ENCODE peak calls at places on chromosomes 13 and 19, in six cellular contexts. O is effector memory CD4-positive, alpha-beta T cell; U is cardiac muscle cell; G is T-helper 9 cell; X is activated naive CD8-positive, alpha-beta T cell treated with anti-CD3 and anti-CD28 coated beads for 36 hours; F is NCI-H2029. M is an unnamed sample.

GRCh38 chr19:12666305-12667048 is at the start of the genes MAN2B1 and WDR83:
- DNase-seq in G (peak; percentile 78), U (peak; percentile 71), F (peak; percentile 43), X (peak; percentile 89), O (peak; percentile 73), M (peak; percentile 83)

GRCh38 chr19:11165486-11166030 is 10.0 kb upstream of the SPC24 start:
- DNase-seq in O (no peak), G (no peak), F (no peak), X (no peak), U (peak; percentile 46), M (no peak)

GRCh38 chr13:45231722-45232121 is 30.9 kb upstream of the KCTD4 start:
- DNase-seq in G (no peak), X (no peak), U (peak; percentile 56), F (no peak), O (no peak), M (no peak)

GRCh38 chr13:73730014-73730413 is 404.2 kb downstream of the KLF12 start:
- DNase-seq in X (no peak), F (no peak), O (no peak), U (no peak), G (no peak), M (no peak)

GRCh38 chr13:90336507-90336906 is 1011.0 kb upstream of the MIR17HG start:
- DNase-seq in U (no peak), X (no peak), O (no peak), F (no peak), G (no peak), M (no peak)

GRCh38 chr19:1904385-1905070 is 671 bp upstream of the ADAT3 start:
- DNase-seq in F (peak; percentile 46), X (no peak), G (no peak), U (peak; percentile 36), O (no peak), M (peak; percentile 51)

GRCh38 chr19:16446108-16447014 is 25.4 kb downstream of the EPS15L1 start:
- DNase-seq in U (no peak), X (no peak), O (no peak), G (no peak), F (no peak), M (peak; percentile 42)

GRCh38 chr13:39600766-39601165 is 2.2 kb downstream of the LHFPL6 start:
- DNase-seq in X (no peak), O (no peak), F (no peak), G (no peak), U (peak; percentile 27), M (no peak)

GRCh38 chr19:45812297-45812696 is 2.8 kb downstream of the RSPH6A start:
- DNase-seq in U (no peak), O (no peak), X (no peak), F (no peak), G (no peak), M (no peak)

GRCh38 chr13:114161644-114162532 is 17.2 kb upstream of the CFAP97D2 start:
- DNase-seq in U (peak; percentile 82), G (no peak), F (peak; percentile 34), O (no peak), X (no peak), M (no peak)

GRCh38 chr13:35866801-35867200 is 264.4 kb downstream of the DCLK1 start:
- DNase-seq in X (no peak), F (no peak), U (peak; percentile 34), O (no peak), G (no peak), M (no peak)

GRCh38 chr19:16896913-16897571 is 8.2 kb downstream of the F2RL3 start:
- DNase-seq in X (peak; percentile 62), F (peak; percentile 48), O (peak; percentile 54), G (peak; percentile 59), U (peak; percentile 99), M (peak; percentile 88)

M was measured in GM18507.